ENCODE peak calls at places on chromosome 11, in ten cellular contexts. B, C, Y, M, L, Q, N, W, D and O are unnamed samples.

GRCh38 chr11:45483361-45483760 is 182.1 kb downstream of the CHST1 start:
- DNase-seq in B (no peak), C (no peak), Y (no peak), M (no peak), L (no peak), Q (no peak), N (no peak), W (no peak), D (no peak), O (no peak)

GRCh38 chr11:17408641-17409040 is 20.2 kb upstream of the KCNJ11 start:
- DNase-seq in B (no peak), C (no peak), Y (no peak), M (no peak), L (no peak), Q (no peak), N (no peak), W (no peak), D (no peak), O (no peak)

GRCh38 chr11:45102810-45103621 is 43.4 kb upstream of the PRDM11 start:
- DNase-seq in B (peak; percentile 86), C (peak; percentile 49), Y (no peak), M (peak; percentile 36), L (peak; percentile 84), Q (peak; percentile 58), N (peak; percentile 91), W (peak; percentile 91), D (peak; percentile 51), O (peak; percentile 5)

GRCh38 chr11:111745719-111746504 is 20.3 kb downstream of the PPP2R1B start:
- DNase-seq in B (no peak), C (no peak), Y (no peak), M (no peak), L (peak; percentile 32), Q (no peak), N (peak; percentile 60), W (peak; percentile 61), D (no peak), O (no peak)

GRCh38 chr11:117704416-117705150 is 92.4 kb downstream of the DSCAML1 start:
- DNase-seq in B (no peak), C (no peak), Y (no peak), M (no peak), L (no peak), Q (no peak), N (no peak), W (no peak), D (no peak), O (no peak)

GRCh38 chr11:93519179-93519578 is 24.0 kb downstream of the SMCO4 start:
- DNase-seq in B (no peak), C (no peak), Y (no peak), M (no peak), L (no peak), Q (no peak), N (no peak), W (no peak), D (no peak), O (no peak)

GRCh38 chr11:126544311-126545056 is 189.0 kb downstream of the ST3GAL4 start:
- DNase-seq in B (peak; percentile 34), C (no peak), Y (no peak), M (peak; percentile 50), L (peak; percentile 28), Q (no peak), N (peak; percentile 12), W (peak; percentile 5), D (peak; percentile 9), O (no peak)

GRCh38 chr11:64572143-64572542 is 18.9 kb upstream of the SLC22A12 start:
- DNase-seq in B (no peak), C (no peak), Y (no peak), M (no peak), L (no peak), Q (no peak), N (no peak), W (no peak), D (no peak), O (no peak)

GRCh38 chr11:110087820-110088534 is 5.2 kb upstream of the ZC3H12C start:
- DNase-seq in B (no peak), C (no peak), Y (no peak), M (peak; percentile 73), L (no peak), Q (no peak), N (peak; percentile 79), W (peak; percentile 71), D (no peak), O (no peak)

DNA sequence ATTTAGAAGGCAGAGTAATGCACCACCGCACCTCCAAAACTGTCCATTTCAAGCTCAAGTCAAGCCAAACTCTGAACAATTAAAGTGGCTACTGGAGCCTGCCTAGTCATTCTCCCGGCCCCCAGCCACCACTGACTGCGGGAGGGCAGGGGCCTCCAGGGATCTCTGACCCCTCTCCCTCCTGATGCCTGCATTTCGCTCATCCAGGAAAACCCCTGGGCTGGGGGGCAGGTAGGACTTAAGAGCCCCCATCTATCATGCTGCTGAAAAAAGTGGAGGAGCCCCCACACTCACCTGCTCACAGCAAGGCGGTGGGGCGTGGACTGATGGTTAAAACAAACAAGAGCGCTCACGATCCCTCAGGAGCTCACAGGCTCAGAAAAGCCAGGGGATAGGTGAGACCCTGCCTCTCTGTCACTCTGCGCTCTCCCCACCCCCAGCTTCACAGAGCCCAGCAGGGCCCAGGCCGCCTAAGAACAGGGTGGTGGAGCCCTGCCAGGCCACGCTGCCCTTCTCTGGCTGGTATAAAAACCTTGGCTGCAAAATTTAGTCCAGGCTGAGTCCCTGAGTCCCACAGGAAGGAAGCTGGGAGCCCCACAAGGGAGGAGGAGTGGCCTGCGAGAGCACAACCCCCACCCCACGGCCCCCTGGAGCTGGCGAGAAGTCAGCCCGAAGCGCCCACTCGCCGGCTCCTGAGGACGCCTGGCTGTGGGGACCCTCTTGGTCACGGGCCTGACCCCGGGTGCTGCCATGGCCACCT is 21.0 kb upstream of the MOB2 start:
- DNase-seq in B (no peak), C (no peak), Y (no peak), M (no peak), L (no peak), Q (no peak), N (no peak), W (no peak), D (no peak), O (no peak)
- H3K4me3 ChIP-seq in B (no peak overlapping the region), C (no peak overlapping the region), Y (no peak overlapping the region), M (no peak overlapping the region), L (no peak overlapping the region), Q (no peak overlapping the region), N (no peak overlapping the region), W (no peak overlapping the region), D (no peak overlapping the region), O (no peak overlapping the region)

GRCh38 chr11:120240866-120241265 is 926 bp downstream of the POU2F3 start:
- DNase-seq in B (no peak), C (no peak), Y (no peak), M (no peak), L (no peak), Q (no peak), N (no peak), W (no peak), D (no peak), O (no peak)

GRCh38 chr11:120241277-120241676 is 1.3 kb downstream of the POU2F3 start:
- DNase-seq in B (no peak), C (no peak), Y (no peak), M (no peak), L (no peak), Q (no peak), N (no peak), W (no peak), D (no peak), O (no peak)

GRCh38 chr11:120243221-120243620 is 3.3 kb downstream of the POU2F3 start:
- DNase-seq in B (no peak), C (no peak), Y (no peak), M (no peak), L (no peak), Q (no peak), N (no peak), W (no peak), D (no peak), O (no peak)

GRCh38 chr11:120238968-120239620 is 846 bp upstream of the POU2F3 start:
- DNase-seq in B (no peak), C (no peak), Y (no peak), M (no peak), L (no peak), Q (no peak), N (no peak), W (no peak), D (no peak), O (no peak)

GRCh38 chr11:120239713-120240640 is at the start of gene POU2F3:
- DNase-seq in B (no peak), C (no peak), Y (no peak), M (no peak), L (no peak), Q (peak; percentile 68), N (no peak), W (no peak), D (no peak), O (no peak)
- TF ChIP-seq CTCF in B (peak; percentile 13), C (no peak), Y (no peak), M (peak; percentile 20), L (peak; percentile 56), Q (no peak), N (peak; percentile 16), W (no peak), D (no peak), O (peak; percentile 10)

DNA sequence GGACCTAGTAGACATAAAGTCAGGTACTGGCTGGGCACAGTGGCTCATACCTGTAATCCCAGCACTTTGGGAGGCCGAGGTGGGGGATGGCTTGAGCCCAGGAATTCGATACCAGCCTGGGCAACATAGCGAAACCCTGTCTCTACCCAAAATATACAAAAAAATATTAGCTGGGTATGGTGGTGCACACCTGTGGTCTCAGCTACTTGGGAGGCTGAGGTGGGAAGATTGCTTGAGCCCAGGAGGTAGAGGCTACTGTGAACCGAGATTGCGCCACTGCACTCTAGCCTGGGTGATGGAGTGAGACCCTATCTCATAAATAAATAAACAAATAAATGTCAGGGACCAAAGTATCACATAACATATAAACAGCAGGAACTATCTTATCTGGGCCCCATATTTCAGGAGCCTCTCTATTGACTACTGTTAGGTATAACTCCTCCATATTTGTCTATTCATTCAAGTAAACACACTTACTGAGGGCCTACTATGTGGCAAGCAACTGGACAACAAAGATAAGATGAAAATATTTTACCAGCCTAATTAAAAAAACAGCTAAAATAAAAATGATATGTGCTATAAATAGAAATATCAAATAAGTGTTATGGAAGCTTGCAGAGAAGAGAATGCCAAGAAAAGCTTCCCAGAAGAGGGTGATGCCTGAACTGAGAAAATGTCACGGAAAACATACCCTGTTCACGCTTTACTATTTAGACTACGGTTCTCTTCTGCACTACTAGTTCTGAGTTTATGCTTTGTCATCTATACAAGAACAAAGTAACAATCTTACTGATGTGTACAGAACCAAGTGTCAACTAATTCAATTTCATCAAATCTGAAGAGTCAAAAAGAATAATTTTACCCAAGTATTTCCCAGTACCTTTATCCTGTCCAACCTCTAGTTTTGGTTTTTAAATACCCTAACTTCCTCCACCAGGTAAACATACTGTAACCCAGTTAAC is 1.9 kb downstream of the NUP98 start:
- DNase-seq in B (no peak), C (no peak), Y (no peak), M (no peak), L (no peak), Q (no peak), N (no peak), W (no peak), D (no peak), O (no peak)
- H3K4me3 ChIP-seq in B (peak overlapping the region; percentile 99), C (peak overlapping the region; percentile 98), Y (peak overlapping the region; percentile 85), M (peak overlapping the region; percentile 98), L (peak overlapping the region; percentile 99), Q (peak overlapping the region; percentile 99), N (peak overlapping the region; percentile 95), W (peak overlapping the region; percentile 76), D (peak overlapping the region; percentile 92), O (peak overlapping the region; percentile 93)

DNA sequence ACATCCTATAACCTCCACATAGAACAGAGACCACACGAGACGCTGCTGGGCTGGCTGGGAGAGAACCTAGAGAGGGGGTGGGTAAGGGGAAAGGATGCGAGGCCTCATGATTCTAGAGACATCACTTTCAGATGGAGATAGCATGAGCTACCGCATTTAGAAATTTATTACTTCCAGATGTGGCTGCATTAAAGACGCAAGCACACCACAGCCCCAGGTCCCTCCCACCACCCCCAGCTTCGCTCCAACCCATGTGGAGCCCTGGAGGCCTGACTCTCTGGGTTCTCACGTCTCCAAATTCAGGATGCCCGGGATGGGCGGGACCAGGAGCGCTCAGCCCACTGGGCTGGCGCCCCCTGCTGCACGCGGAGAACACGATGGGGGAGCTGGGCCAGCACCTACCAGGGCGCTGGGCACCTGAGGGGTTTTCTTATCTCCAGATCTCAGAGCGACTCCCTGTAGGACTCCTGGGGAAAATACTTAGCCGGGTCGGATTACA is 13.6 kb downstream of the MRPL21 start:
- DNase-seq in B (no peak), C (no peak), Y (no peak), M (peak; percentile 26), L (no peak), Q (no peak), N (peak; percentile 99), W (peak; percentile 90), D (peak; percentile 30), O (no peak)
- TF ChIP-seq CTCF in B (peak; percentile 43), C (peak; percentile 19), Y (no peak), M (peak; percentile 66), L (peak; percentile 68), Q (no peak), N (peak; percentile 81), W (peak; percentile 76), D (peak; percentile 18), O (peak; percentile 18)